ENCODE peak calls at places on chromosomes 2 and 18, in four cellular contexts. R, M, H and U are unnamed samples.

GRCh38 chr2:133054297-133054696 is 384.3 kb upstream of the LYPD1 start:
- DNase-seq in H (no peak), R (no peak), M (no peak), U (no peak)

GRCh38 chr2:173249661-173250641 is 104.7 kb upstream of the CDCA7 start:
- DNase-seq in M (no peak), R (no peak), H (no peak), U (no peak)

GRCh38 chr2:152600698-152601097 is 116.6 kb downstream of the PRPF40A start:
- DNase-seq in R (no peak), M (no peak), H (no peak), U (no peak)

GRCh38 chr2:41728757-41729338 is 319.0 kb upstream of the PKDCC start:
- DNase-seq in M (no peak), R (no peak), H (peak), U (no peak)

GRCh38 chr18:23238152-23238531 is 102.9 kb downstream of the CABLES1 start:
- DNase-seq in M (peak), R (no peak), H (no peak), U (no peak)

GRCh38 chr18:14189858-14190257 is 57.6 kb upstream of the ZNF519 start:
- DNase-seq in H (peak), R (no peak), M (no peak), U (no peak)

GRCh38 chr2:37389984-37390765 is 45.7 kb downstream of the QPCT start:
- DNase-seq in H (peak), M (peak), R (peak), U (no peak)

GRCh38 chr2:31384351-31384750 is 30.2 kb downstream of the XDH start:
- DNase-seq in R (no peak), H (no peak), M (no peak), U (no peak)

GRCh38 chr2:43169091-43169936 is 57.1 kb downstream of the ZFP36L2 start:
- DNase-seq in H (no peak), R (peak), M (no peak), U (no peak)

GRCh38 chr2:226435146-226435545 is 364.5 kb downstream of the IRS1 start:
- DNase-seq in R (no peak), H (no peak), M (no peak), U (no peak)

GRCh38 chr2:65013776-65014175 is 24.6 kb downstream of the SLC1A4 start:
- DNase-seq in H (no peak), R (no peak), M (no peak), U (no peak)

GRCh38 chr2:188114014-188114413 is 177.7 kb upstream of the GULP1 start:
- DNase-seq in H (no peak), R (no peak), M (no peak), U (no peak)

GRCh38 chr2:228167290-228167689 is 14.2 kb downstream of the SPHKAP start:
- DNase-seq in H (no peak), R (no peak), M (no peak), U (no peak)

GRCh38 chr2:124566518-124566970 is 541.5 kb downstream of the CNTNAP5 start:
- DNase-seq in M (no peak), R (no peak), H (peak), U (no peak)

GRCh38 chr18:34978953-34979608 is 62.1 kb upstream of the MAPRE2 start:
- DNase-seq in R (peak), M (peak), H (peak), U (peak)

GRCh38 chr18:77113361-77114069 is 19.1 kb downstream of the MBP start:
- DNase-seq in M (no peak), H (no peak), R (no peak), U (no peak)

GRCh38 chr2:32553829-32554432 is 73.9 kb upstream of the TTC27 start:
- DNase-seq in M (peak), R (peak), H (peak), U (peak)

GRCh38 chr2:102245266-102246151 is 58.7 kb downstream of the IL1RL2 start:
- DNase-seq in R (no peak), H (no peak), M (peak), U (no peak)

GRCh38 chr2:127220102-127220806 is at the start of gene CYP27C1:
- DNase-seq in M (no peak), R (no peak), H (no peak), U (peak)

GRCh38 chr2:50902365-50902764 is 129.6 kb downstream of the NRXN1 start:
- DNase-seq in R (no peak), M (no peak), H (no peak), U (no peak)

GRCh38 chr2:47437287-47437686 is 34.3 kb downstream of the MSH2 start:
- DNase-seq in M (no peak), H (no peak), R (no peak), U (no peak)

GRCh38 chr18:3541549-3542386 is 91.8 kb downstream of the TGIF1 start:
- DNase-seq in H (no peak), R (peak), M (no peak), U (no peak)

GRCh38 chr18:55430026-55430425 is 158.0 kb downstream of the TCF4 start:
- DNase-seq in R (no peak), H (no peak), M (no peak), U (no peak)

GRCh38 chr2:216370961-216371633 is 1.2 kb downstream of the MARCHF4 start:
- DNase-seq in M (no peak), H (no peak), R (no peak), U (peak)

GRCh38 chr2:120897399-120897798 is 161.7 kb downstream of the GLI2 start:
- DNase-seq in M (no peak), R (no peak), H (no peak), U (no peak)

GRCh38 chr18:59988098-59988706 is 88.4 kb downstream of the PMAIP1 start:
- DNase-seq in H (peak), M (peak), R (no peak), U (peak)

GRCh38 chr2:63053235-63053888 is 2.7 kb downstream of the OTX1 start:
- DNase-seq in M (no peak), H (no peak), R (no peak), U (no peak)

GRCh38 chr2:74414913-74415761 is 6.3 kb downstream of the C2orf81 start:
- DNase-seq in M (no peak), R (no peak), H (no peak), U (no peak)

GRCh38 chr18:63464434-63464833 is 12.3 kb upstream of the SERPINB5 start:
- DNase-seq in M (no peak), H (no peak), R (no peak), U (no peak)

GRCh38 chr2:27739058-27739373 is 32.5 kb upstream of the MRPL33 start:
- DNase-seq in R (no peak), M (no peak), H (no peak), U (no peak)

GRCh38 chr18:58493516-58494253 is 135.2 kb downstream of the ALPK2 start:
- DNase-seq in M (peak), H (peak), R (peak), U (peak)

GRCh38 chr2:178074123-178075005 is 1.8 kb upstream of the PDE11A start:
- DNase-seq in H (no peak), R (no peak), M (peak), U (no peak)

DNA sequence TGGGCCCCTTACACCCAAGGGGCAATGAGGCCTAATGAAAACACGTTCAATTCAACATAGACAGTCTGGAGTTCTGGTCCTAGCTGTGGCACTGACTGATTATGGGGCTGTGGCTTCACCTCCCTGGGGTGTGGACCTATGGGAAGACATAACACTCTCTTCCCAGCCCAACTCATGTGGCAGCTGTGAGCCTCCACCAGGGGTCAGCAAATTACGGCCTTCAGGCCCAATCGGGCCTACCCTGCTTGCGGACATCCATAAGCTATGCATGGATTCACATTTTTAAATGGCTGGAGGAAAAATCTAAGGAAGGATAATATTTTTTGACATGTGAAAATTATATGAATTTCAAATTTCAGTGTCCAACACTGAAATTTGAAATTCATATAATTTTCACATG is 101.3 kb downstream of the LOXHD1 start:
- DNase-seq in H (peak), M (peak), R (no peak), U (peak)
- TF ChIP-seq FOXK2 in H (no peak), M (no peak), R (no peak), U (no peak)

GRCh38 chr2:176085120-176085788 is 1.5 kb upstream of the EVX2 start:
- DNase-seq in M (no peak), R (no peak), H (no peak), U (no peak)

GRCh38 chr2:176081993-176082884 is 1.5 kb downstream of the EVX2 start:
- DNase-seq in H (no peak), R (no peak), M (no peak), U (no peak)

GRCh38 chr2:176084629-176085119 is 912 bp upstream of the EVX2 start:
- DNase-seq in M (no peak), H (no peak), R (no peak), U (no peak)

GRCh38 chr2:176082885-176083731 is 654 bp downstream of the EVX2 start:
- DNase-seq in H (no peak), R (no peak), M (no peak), U (no peak)

DNA sequence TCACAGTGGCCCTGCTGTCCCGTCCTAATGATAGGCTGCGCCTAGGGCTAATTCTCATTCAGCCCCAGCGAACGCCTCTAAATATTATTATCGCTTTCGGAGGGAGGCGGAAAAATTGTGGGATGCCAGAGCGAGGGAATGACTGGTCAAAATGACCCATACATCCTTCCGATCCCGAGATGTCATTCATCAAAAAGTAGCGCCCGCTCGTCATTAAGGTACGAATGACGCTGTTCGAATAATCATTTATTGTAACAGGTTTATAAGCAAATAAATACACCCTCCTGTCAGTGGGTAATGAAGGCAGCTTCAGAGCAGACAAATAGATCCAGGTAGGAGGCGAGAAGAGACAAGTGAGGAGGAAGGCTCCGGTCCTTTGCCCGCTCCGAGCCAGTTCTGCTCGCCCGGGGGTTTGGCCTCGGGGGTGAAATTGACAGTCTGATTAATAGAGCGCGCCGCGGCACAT is at the start of gene EVX2:
- DNase-seq in M (no peak), H (no peak), R (no peak), U (no peak)
- TF ChIP-seq FOXM1 in M (no peak), H (no peak), R (no peak), U (no peak)

DNA sequence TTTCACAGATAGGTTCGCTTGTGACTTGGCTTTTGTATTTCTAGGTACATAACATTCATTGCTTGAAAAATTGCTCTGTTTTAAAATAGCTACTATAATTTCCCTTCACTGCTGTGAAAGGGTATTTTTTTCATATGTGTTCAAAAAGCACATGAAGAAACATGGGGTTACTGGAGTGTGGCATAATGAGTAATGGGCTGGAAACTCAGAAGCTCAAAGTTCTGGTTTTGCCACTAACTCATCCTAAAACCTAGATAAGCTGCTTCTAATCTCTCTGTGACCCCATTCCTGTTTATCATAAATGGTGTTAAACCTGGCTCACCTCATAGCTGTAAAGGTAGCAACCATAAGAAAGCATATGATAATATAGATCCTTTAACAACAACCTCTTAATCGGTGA is 319.3 kb downstream of the PTPRM start:
- DNase-seq in H (no peak), M (no peak), R (no peak), U (no peak)
- TF ChIP-seq SP1 in H (no peak), M (no peak), R (no peak), U (no peak)

GRCh38 chr2:57877811-57878572 is 168.6 kb upstream of the VRK2 start:
- DNase-seq in R (no peak), M (no peak), H (no peak), U (no peak)
- TF ChIP-seq FOXK2 in R (no peak), M (no peak), H (no peak), U (no peak)